ENCODE peak calls at places on chromosome X, in six cellular contexts. One of them, this sample, is unnamed.

GRCh38 chrX:41095962-41096955 is 11.0 kb downstream of the USP9X start:
- DNase-seq in GM12865: no peak
- DNase-seq in lung: no peak
- DNase-seq in Caki2: peak; percentile 10
- DNase-seq in NCI-H1694 treated with DMSO at 0.1 percent for 48 hours: no peak
- DNase-seq in choroid plexus epithelial cell: no peak
- DNase-seq in this sample: no peak

GRCh38 chrX:67601771-67602170 is 58.0 kb downstream of the AR start:
- DNase-seq in GM12865: no peak
- DNase-seq in lung: no peak
- DNase-seq in Caki2: no peak
- DNase-seq in NCI-H1694 treated with DMSO at 0.1 percent for 48 hours: no peak
- DNase-seq in choroid plexus epithelial cell: no peak
- DNase-seq in this sample: no peak

GRCh38 chrX:73562458-73562857 is 539 bp upstream of the CHIC1 start:
- DNase-seq in GM12865: peak; percentile 0
- DNase-seq in lung: no peak
- DNase-seq in Caki2: no peak
- DNase-seq in NCI-H1694 treated with DMSO at 0.1 percent for 48 hours: no peak
- DNase-seq in choroid plexus epithelial cell: peak; percentile 18
- DNase-seq in this sample: no peak

GRCh38 chrX:10033360-10034007 is 66.3 kb downstream of the CLDN34 start:
- DNase-seq in GM12865: no peak
- DNase-seq in lung: no peak
- DNase-seq in Caki2: peak; percentile 44
- DNase-seq in NCI-H1694 treated with DMSO at 0.1 percent for 48 hours: no peak
- DNase-seq in choroid plexus epithelial cell: no peak
- DNase-seq in this sample: no peak

GRCh38 chrX:15619053-15619772 is 18.5 kb upstream of the ACE2 start:
- DNase-seq in GM12865: no peak
- DNase-seq in lung: no peak
- DNase-seq in Caki2: peak; percentile 30
- DNase-seq in NCI-H1694 treated with DMSO at 0.1 percent for 48 hours: no peak
- DNase-seq in choroid plexus epithelial cell: peak; percentile 5
- DNase-seq in this sample: no peak

GRCh38 chrX:12563121-12563520 is 228.1 kb upstream of the PRPS2 start:
- DNase-seq in GM12865: no peak
- DNase-seq in lung: no peak
- DNase-seq in Caki2: no peak
- DNase-seq in NCI-H1694 treated with DMSO at 0.1 percent for 48 hours: no peak
- DNase-seq in choroid plexus epithelial cell: no peak
- DNase-seq in this sample: no peak

GRCh38 chrX:45849261-45849660 is 648.6 kb upstream of the DIPK2B start:
- DNase-seq in GM12865: no peak
- DNase-seq in lung: no peak
- DNase-seq in Caki2: peak; percentile 73
- DNase-seq in NCI-H1694 treated with DMSO at 0.1 percent for 48 hours: no peak
- DNase-seq in choroid plexus epithelial cell: peak; percentile 88
- DNase-seq in this sample: no peak

GRCh38 chrX:34880656-34881055 is 61.9 kb upstream of the FAM47B start:
- DNase-seq in GM12865: no peak
- DNase-seq in lung: no peak
- DNase-seq in Caki2: peak; percentile 33
- DNase-seq in NCI-H1694 treated with DMSO at 0.1 percent for 48 hours: no peak
- DNase-seq in choroid plexus epithelial cell: peak; percentile 70
- DNase-seq in this sample: no peak

GRCh38 chrX:15493118-15494082 is at the start of gene PIR:
- DNase-seq in GM12865: peak; percentile 78
- DNase-seq in lung: peak; percentile 87
- DNase-seq in Caki2: peak; percentile 90
- DNase-seq in NCI-H1694 treated with DMSO at 0.1 percent for 48 hours: no peak
- DNase-seq in choroid plexus epithelial cell: peak; percentile 71
- DNase-seq in this sample: peak; percentile 37

GRCh38 chrX:11129546-11129945 is 18.4 kb downstream of the HCCS start:
- DNase-seq in GM12865: no peak
- DNase-seq in lung: no peak
- DNase-seq in Caki2: no peak
- DNase-seq in NCI-H1694 treated with DMSO at 0.1 percent for 48 hours: no peak
- DNase-seq in choroid plexus epithelial cell: no peak
- DNase-seq in this sample: no peak

GRCh38 chrX:101619336-101619735 is 1.5 kb upstream of the ARMCX6 start:
- DNase-seq in GM12865: peak; percentile 19
- DNase-seq in lung: no peak
- DNase-seq in Caki2: peak; percentile 49
- DNase-seq in NCI-H1694 treated with DMSO at 0.1 percent for 48 hours: no peak
- DNase-seq in choroid plexus epithelial cell: peak; percentile 18
- DNase-seq in this sample: peak; percentile 27

GRCh38 chrX:103610282-103610681 is 2.5 kb downstream of the TCEAL3 start:
- DNase-seq in GM12865: no peak
- DNase-seq in lung: no peak
- DNase-seq in Caki2: no peak
- DNase-seq in NCI-H1694 treated with DMSO at 0.1 percent for 48 hours: no peak
- DNase-seq in choroid plexus epithelial cell: no peak
- DNase-seq in this sample: no peak

GRCh38 chrX:150975655-150976390 is 7.3 kb upstream of the HMGB3 start:
- DNase-seq in GM12865: no peak
- DNase-seq in lung: no peak
- DNase-seq in Caki2: no peak
- DNase-seq in NCI-H1694 treated with DMSO at 0.1 percent for 48 hours: no peak
- DNase-seq in choroid plexus epithelial cell: no peak
- DNase-seq in this sample: no peak

GRCh38 chrX:136204571-136204970 is 46.6 kb downstream of the MAP7D3 start:
- DNase-seq in GM12865: no peak
- DNase-seq in lung: peak; percentile 39
- DNase-seq in Caki2: no peak
- DNase-seq in NCI-H1694 treated with DMSO at 0.1 percent for 48 hours: no peak
- DNase-seq in choroid plexus epithelial cell: peak; percentile 75
- DNase-seq in this sample: no peak

GRCh38 chrX:118780915-118781314 is 42.7 kb upstream of the ZCCHC12 start:
- DNase-seq in GM12865: no peak
- DNase-seq in lung: no peak
- DNase-seq in Caki2: no peak
- DNase-seq in NCI-H1694 treated with DMSO at 0.1 percent for 48 hours: no peak
- DNase-seq in choroid plexus epithelial cell: peak; percentile 29
- DNase-seq in this sample: no peak

GRCh38 chrX:47651043-47651905 is 911 bp upstream of the ELK1 start:
- DNase-seq in GM12865: no peak
- DNase-seq in lung: no peak
- DNase-seq in Caki2: no peak
- DNase-seq in NCI-H1694 treated with DMSO at 0.1 percent for 48 hours: no peak
- DNase-seq in choroid plexus epithelial cell: no peak
- DNase-seq in this sample: no peak

GRCh38 chrX:36867143-36867542 is 141.0 kb upstream of the FAM47C start:
- DNase-seq in GM12865: peak; percentile 1
- DNase-seq in lung: no peak
- DNase-seq in Caki2: peak; percentile 12
- DNase-seq in NCI-H1694 treated with DMSO at 0.1 percent for 48 hours: peak; percentile 28
- DNase-seq in choroid plexus epithelial cell: peak; percentile 41
- DNase-seq in this sample: no peak

GRCh38 chrX:115892787-115893671 is 277.5 kb upstream of the AGTR2 start:
- DNase-seq in GM12865: peak; percentile 48
- DNase-seq in lung: peak; percentile 74
- DNase-seq in Caki2: peak; percentile 89
- DNase-seq in NCI-H1694 treated with DMSO at 0.1 percent for 48 hours: peak; percentile 61
- DNase-seq in choroid plexus epithelial cell: peak; percentile 21
- DNase-seq in this sample: peak; percentile 45

GRCh38 chrX:16870095-16870860 is at the start of gene RBBP7:
- DNase-seq in GM12865: peak; percentile 94
- DNase-seq in lung: peak; percentile 92
- DNase-seq in Caki2: peak; percentile 91
- DNase-seq in NCI-H1694 treated with DMSO at 0.1 percent for 48 hours: peak; percentile 62
- DNase-seq in choroid plexus epithelial cell: peak; percentile 91
- DNase-seq in this sample: peak; percentile 62

GRCh38 chrX:21132686-21133393 is 241.4 kb upstream of the CNKSR2 start:
- DNase-seq in GM12865: no peak
- DNase-seq in lung: no peak
- DNase-seq in Caki2: no peak
- DNase-seq in NCI-H1694 treated with DMSO at 0.1 percent for 48 hours: no peak
- DNase-seq in choroid plexus epithelial cell: no peak
- DNase-seq in this sample: no peak

GRCh38 chrX:44874481-44875184 is 1.6 kb downstream of the KDM6A start:
- DNase-seq in GM12865: peak; percentile 54
- DNase-seq in lung: peak; percentile 37
- DNase-seq in Caki2: peak; percentile 45
- DNase-seq in NCI-H1694 treated with DMSO at 0.1 percent for 48 hours: no peak
- DNase-seq in choroid plexus epithelial cell: peak; percentile 27
- DNase-seq in this sample: no peak

GRCh38 chrX:39563189-39563588 is 534.6 kb downstream of the BCOR start:
- DNase-seq in GM12865: no peak
- DNase-seq in lung: no peak
- DNase-seq in Caki2: no peak
- DNase-seq in NCI-H1694 treated with DMSO at 0.1 percent for 48 hours: no peak
- DNase-seq in choroid plexus epithelial cell: no peak
- DNase-seq in this sample: no peak

GRCh38 chrX:19382500-19383145 is 38.9 kb downstream of the PDHA1 start:
- DNase-seq in GM12865: peak; percentile 62
- DNase-seq in lung: peak; percentile 59
- DNase-seq in Caki2: no peak
- DNase-seq in NCI-H1694 treated with DMSO at 0.1 percent for 48 hours: no peak
- DNase-seq in choroid plexus epithelial cell: peak; percentile 56
- DNase-seq in this sample: no peak

This sample was measured in NCI-H524 treated with DMSO at 0.1 percent for 48 hours.